ENCODE peak calls at places on chromosomes 3 and 15, in four cellular contexts. N is WTC11, F is K562, S is HepG2. P is an unnamed sample.

GRCh38 chr3:126685041-126685440 is 19.0 kb upstream of the CHCHD6 start:
- DNase-seq in N (no peak), F (no peak), S (no peak), P (no peak)

GRCh38 chr15:78841891-78842290 is 30.6 kb upstream of the ADAMTS7 start:
- DNase-seq in N (no peak), F (no peak), S (no peak), P (no peak)

GRCh38 chr3:112569265-112569664 is 7.4 kb downstream of the SLC35A5 start:
- DNase-seq in N (no peak), F (no peak), S (no peak), P (no peak)

GRCh38 chr3:103653996-103654395 is 1219.2 kb downstream of the ZPLD1 start:
- DNase-seq in N (no peak), F (no peak), S (no peak), P (no peak)

GRCh38 chr3:20056727-20057611 is 16.7 kb downstream of the KAT2B start:
- DNase-seq in N (no peak), F (no peak), S (no peak), P (no peak)

GRCh38 chr3:72086051-72086711 is 301.2 kb upstream of the PROK2 start:
- DNase-seq in N (no peak), F (peak), S (no peak), P (no peak)

GRCh38 chr3:175335229-175335628 is 476.1 kb downstream of the NAALADL2 start:
- DNase-seq in N (no peak), F (no peak), S (no peak), P (no peak)

GRCh38 chr3:124707667-124708066 is 22.6 kb upstream of the UMPS start:
- DNase-seq in N (no peak), F (no peak), S (no peak), P (no peak)

GRCh38 chr3:64977308-64978100 is 289.7 kb upstream of the ADAMTS9 start:
- DNase-seq in N (no peak), F (no peak), S (no peak), P (no peak)

GRCh38 chr3:30187366-30187765 is 419.0 kb upstream of the TGFBR2 start:
- DNase-seq in N (no peak), F (no peak), S (no peak), P (no peak)

GRCh38 chr15:55627730-55628368 is 39.7 kb upstream of the PYGO1 start:
- DNase-seq in N (peak), F (peak), S (peak), P (peak)

GRCh38 chr3:48406443-48407431 is 23.1 kb downstream of the PLXNB1 start:
- DNase-seq in N (no peak), F (no peak), S (no peak), P (no peak)

GRCh38 chr3:126834596-126835471 is 130.8 kb downstream of the CHCHD6 start:
- DNase-seq in N (no peak), F (no peak), S (no peak), P (no peak)

GRCh38 chr3:52119056-52119455 is 35.2 kb downstream of the POC1A start:
- DNase-seq in N (no peak), F (no peak), S (no peak), P (no peak)

DNA sequence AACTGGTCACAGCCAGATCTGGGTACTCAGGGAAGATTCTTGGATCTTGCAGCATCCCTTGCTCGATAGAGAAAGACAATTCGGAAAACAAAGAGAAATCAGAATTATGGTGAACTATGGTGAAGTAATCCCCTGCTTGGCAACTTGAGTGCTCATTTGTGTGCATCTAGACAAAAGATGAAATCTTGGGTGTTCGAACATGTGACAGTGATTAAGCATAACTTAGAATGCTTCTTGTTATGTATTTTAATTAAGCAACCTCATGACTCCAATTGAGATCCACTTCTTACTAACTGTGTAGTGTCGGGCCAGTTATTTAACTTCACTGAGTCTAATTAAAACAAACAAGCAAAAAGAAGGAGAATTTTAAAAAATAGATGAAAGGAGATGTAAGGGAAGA is 56.5 kb downstream of the ZNF385D start:
- DNase-seq in N (no peak), F (no peak), S (no peak), P (no peak)
- TF ChIP-seq NR3C1 in N (no peak), F (no peak), S (no peak), P (no peak)

GRCh38 chr15:40594429-40594836 is 384 bp downstream of the KNL1 start:
- DNase-seq in N (peak), F (peak), S (peak), P (peak)
- TF ChIP-seq NR3C1 in N (no peak), F (no peak), S (no peak), P (no peak)

DNA sequence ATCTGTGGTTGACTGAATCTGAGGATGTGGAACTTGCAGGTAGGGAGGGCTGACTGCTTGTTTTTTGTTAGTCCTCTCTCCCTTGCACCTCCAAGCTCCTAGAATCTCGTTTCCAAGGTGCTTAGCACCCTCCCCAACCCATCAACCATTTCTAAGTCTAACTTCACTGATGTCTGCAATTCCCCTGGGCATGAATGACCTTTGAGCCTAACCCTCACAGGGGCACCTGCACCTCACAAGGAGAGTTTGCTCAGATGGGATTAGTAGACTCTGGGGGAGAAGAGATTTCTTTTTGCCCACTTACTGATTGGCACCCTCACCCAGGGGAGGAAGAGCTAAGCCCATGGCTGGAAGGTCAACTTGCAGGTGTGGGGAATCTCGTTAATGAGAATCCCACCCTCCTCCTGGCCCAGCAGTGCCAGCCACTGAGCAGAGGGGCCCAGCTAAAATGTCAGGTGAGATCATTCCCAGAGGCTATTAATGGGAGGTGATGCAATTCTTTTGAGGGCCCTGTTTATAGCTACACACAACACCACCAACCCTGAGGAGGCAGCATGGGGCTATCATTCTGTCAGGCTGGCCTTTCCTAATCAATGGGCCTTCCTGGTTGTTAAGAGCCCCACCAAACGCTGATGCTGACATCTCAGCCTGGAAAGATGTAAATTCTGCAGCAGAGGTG is 81.6 kb upstream of the HERC1 start:
- DNase-seq in N (no peak), F (no peak), S (no peak), P (no peak)
- TF ChIP-seq NR3C1 in N (no peak), F (no peak), S (no peak), P (no peak)

GRCh38 chr15:27831384-27832262 is 267.5 kb downstream of the OCA2 start:
- DNase-seq in N (no peak), F (no peak), S (no peak), P (no peak)
- TF ChIP-seq NR3C1 in N (no peak), F (no peak), S (no peak), P (no peak)

GRCh38 chr3:151584603-151585002 is 123.7 kb upstream of the IGSF10 start:
- DNase-seq in N (no peak), F (peak), S (no peak), P (no peak)
- TF ChIP-seq NR3C1 in N (no peak), F (no peak), S (no peak), P (no peak)